ENCODE peak calls at places on chromosomes 5 and 9, in four cellular contexts. V, K, B and L are unnamed samples. For H3K36me3, the result is how much of the 10 kb centered on the place peaks cover.

GRCh38 chr5:180605554-180606214 is 14.4 kb upstream of the SCGB3A1 start:
- DNase-seq in V (no peak), K (no peak), B (peak), L (peak)

GRCh38 chr5:142506046-142506445 is 179.8 kb downstream of the FGF1 start:
- DNase-seq in V (no peak), K (no peak), B (no peak), L (no peak)

GRCh38 chr5:53446908-53447307 is 33.5 kb upstream of the FST start:
- DNase-seq in V (no peak), K (no peak), B (no peak), L (no peak)

GRCh38 chr9:2800385-2801179 is 43.3 kb downstream of the PUM3 start:
- DNase-seq in V (no peak), K (no peak), B (no peak), L (no peak)

GRCh38 chr5:143352691-143353090 is 50.8 kb downstream of the NR3C1 start:
- DNase-seq in V (no peak), K (no peak), B (peak), L (peak)

GRCh38 chr5:139104577-139105271 is 93.4 kb downstream of the SIL1 start:
- DNase-seq in V (peak), K (peak), B (no peak), L (no peak)

GRCh38 chr9:99361827-99362226 is 139.7 kb downstream of the SEC61B start:
- DNase-seq in V (no peak), K (no peak), B (no peak), L (no peak)

GRCh38 chr5:170338272-170338671 is 40.7 kb upstream of the LCP2 start:
- DNase-seq in V (no peak), K (no peak), B (no peak), L (no peak)

GRCh38 chr5:35838370-35839042 is 18.2 kb upstream of the IL7R start:
- DNase-seq in V (no peak), K (no peak), B (no peak), L (no peak)

GRCh38 chr5:111942214-111942613 is 185.2 kb upstream of the NREP start:
- DNase-seq in V (no peak), K (no peak), B (no peak), L (no peak)

GRCh38 chr5:139492700-139493192 is 10.2 kb upstream of the STING1 start:
- DNase-seq in V (no peak), K (no peak), B (no peak), L (no peak)

GRCh38 chr5:150289551-150290390 is at the start of gene CAMK2A:
- DNase-seq in V (no peak), K (no peak), B (no peak), L (no peak)

GRCh38 chr5:180960209-180960608 is 28.4 kb upstream of the BTNL3 start:
- DNase-seq in V (no peak), K (no peak), B (no peak), L (no peak)

GRCh38 chr5:102867999-102868662 is 113.0 kb downstream of the PAM start:
- DNase-seq in V (no peak), K (no peak), B (no peak), L (no peak)

GRCh38 chr5:139443766-139444473 is 4.6 kb upstream of the DNAJC18 start:
- DNase-seq in V (no peak), K (no peak), B (peak), L (peak)

GRCh38 chr9:89436326-89436725 is 61.6 kb downstream of the SEMA4D start:
- DNase-seq in V (no peak), K (no peak), B (no peak), L (no peak)

GRCh38 chr5:150412319-150413175 is at the start of gene CD74:
- DNase-seq in V (peak), K (peak), B (peak), L (peak)

GRCh38 chr5:55599148-55600050 is 64.6 kb upstream of the PLPP1 start:
- DNase-seq in V (peak), K (no peak), B (no peak), L (no peak)

GRCh38 chr5:60101561-60101960 is 208.0 kb upstream of the PDE4D start:
- DNase-seq in V (no peak), K (no peak), B (no peak), L (no peak)

GRCh38 chr5:135398160-135398854 is 724 bp downstream of the MACROH2A1 start:
- DNase-seq in V (no peak), K (no peak), B (peak), L (peak)

GRCh38 chr5:71573611-71574010 is 13.5 kb upstream of the MCCC2 start:
- DNase-seq in V (no peak), K (no peak), B (no peak), L (no peak)

GRCh38 chr9:16884952-16885513 is 14.6 kb upstream of the BNC2 start:
- DNase-seq in V (no peak), K (no peak), B (no peak), L (no peak)

GRCh38 chr9:132857031-132857430 is 21.1 kb downstream of the AK8 start:
- DNase-seq in V (peak), K (peak), B (no peak), L (no peak)

GRCh38 chr9:224540-225520 is 10.2 kb downstream of the DOCK8 start:
- DNase-seq in V (no peak), K (no peak), B (no peak), L (no peak)

GRCh38 chr9:27125936-27126335 is 16.9 kb downstream of the TEK start:
- DNase-seq in V (no peak), K (no peak), B (no peak), L (no peak)

GRCh38 chr5:145101246-145101645 is 733.9 kb downstream of the PRELID2 start:
- DNase-seq in V (no peak), K (no peak), B (no peak), L (no peak)

GRCh38 chr5:9924614-9925013 is 294.5 kb upstream of the TAS2R1 start:
- DNase-seq in V (no peak), K (no peak), B (no peak), L (no peak)

GRCh38 chr9:99623780-99624364 is 197.8 kb upstream of the NR4A3 start:
- DNase-seq in V (no peak), K (no peak), B (no peak), L (no peak)

GRCh38 chr9:88578486-88579362 is 43.7 kb downstream of the NXNL2 start:
- DNase-seq in V (peak), K (peak), B (peak), L (peak)

DNA sequence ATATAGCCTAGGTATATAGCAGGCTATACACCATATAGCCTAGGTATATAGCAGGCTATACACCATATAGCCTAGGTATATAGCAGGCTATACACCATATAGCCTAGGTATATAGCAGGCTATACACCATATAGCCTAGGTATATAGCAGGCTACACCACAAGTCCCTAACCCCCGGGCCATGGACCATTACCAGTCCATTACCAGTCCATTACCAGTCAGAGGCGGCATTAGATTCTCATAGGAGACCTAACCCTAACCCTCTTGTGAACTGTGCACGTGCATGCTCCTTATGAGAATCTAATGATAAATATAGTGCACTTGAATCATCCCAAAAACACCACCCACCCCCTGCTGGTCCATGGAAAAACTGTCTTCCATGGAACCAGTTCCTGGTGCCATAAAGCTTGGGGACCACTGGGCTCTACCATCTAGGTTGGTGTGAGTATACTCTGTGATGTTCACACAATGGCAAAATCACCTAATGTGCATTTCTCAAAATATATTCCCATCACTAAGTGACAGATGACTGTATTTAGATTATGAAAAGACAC is 4.7 kb downstream of the PLIN2 start:
- DNase-seq in V (no peak), K (no peak), B (no peak), L (no peak)
- H3K36me3 ChIP-seq in V (under half), K (under half), B (under half), L (under half)

GRCh38 chr9:110543631-110544051 is 35.9 kb downstream of the SVEP1 start:
- DNase-seq in V (no peak), K (no peak), B (no peak), L (no peak)

GRCh38 chr9:110546411-110546871 is 33.1 kb downstream of the SVEP1 start:
- DNase-seq in V (no peak), K (no peak), B (no peak), L (no peak)

GRCh38 chr9:110541950-110542349 is 37.6 kb downstream of the SVEP1 start:
- DNase-seq in V (no peak), K (no peak), B (no peak), L (no peak)

GRCh38 chr9:110545705-110546104 is 33.8 kb downstream of the SVEP1 start:
- DNase-seq in V (no peak), K (no peak), B (no peak), L (no peak)
- H3K27ac ChIP-seq in V (peak), K (no peak), B (no peak), L (no peak)

GRCh38 chr5:177510567-177511053 is 984 bp upstream of the DOK3 start:
- DNase-seq in V (no peak), K (no peak), B (no peak), L (no peak)
- H3K4me3 ChIP-seq in V (no peak), K (no peak), B (no peak), L (no peak)

DNA sequence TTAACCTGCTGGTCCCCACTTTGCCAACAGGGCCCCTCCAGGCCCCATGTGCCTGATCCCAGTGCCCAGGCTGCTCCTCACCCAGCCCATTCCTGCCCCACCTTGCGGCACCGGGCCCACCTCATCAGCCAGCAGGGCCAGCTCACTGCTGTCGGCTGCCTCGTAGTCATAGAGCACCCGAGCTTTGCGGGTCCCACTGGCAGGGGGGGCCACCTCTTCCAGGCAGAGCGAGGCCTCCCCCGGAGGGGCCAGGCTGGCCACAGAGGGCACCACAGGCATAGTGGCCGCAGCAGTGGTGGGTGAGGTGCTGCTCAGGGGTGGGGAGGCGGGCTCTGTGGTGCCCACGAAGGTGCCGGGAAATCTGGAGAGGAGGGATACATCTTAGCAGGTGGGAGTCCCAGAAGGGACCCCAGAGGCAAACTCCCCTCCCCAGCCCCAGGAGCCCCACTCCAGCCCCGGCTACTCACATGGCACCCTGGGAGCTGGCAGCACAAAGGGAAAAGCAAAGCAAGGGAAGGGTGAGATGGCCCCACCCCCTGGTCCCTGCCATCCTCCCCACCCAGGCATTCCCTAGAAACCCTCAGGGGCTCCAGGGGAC is 19.0 kb downstream of the SH3GLB2 start:
- DNase-seq in V (no peak), K (no peak), B (no peak), L (no peak)
- H3K36me3 ChIP-seq in V (under half), K (under half), B (under half), L (under half)

GRCh38 chr5:176934309-176934930 is 35.3 kb upstream of the HK3 start:
- DNase-seq in V (no peak), K (no peak), B (no peak), L (no peak)
- H3K27ac ChIP-seq in V (no peak), K (no peak), B (no peak), L (no peak)

DNA sequence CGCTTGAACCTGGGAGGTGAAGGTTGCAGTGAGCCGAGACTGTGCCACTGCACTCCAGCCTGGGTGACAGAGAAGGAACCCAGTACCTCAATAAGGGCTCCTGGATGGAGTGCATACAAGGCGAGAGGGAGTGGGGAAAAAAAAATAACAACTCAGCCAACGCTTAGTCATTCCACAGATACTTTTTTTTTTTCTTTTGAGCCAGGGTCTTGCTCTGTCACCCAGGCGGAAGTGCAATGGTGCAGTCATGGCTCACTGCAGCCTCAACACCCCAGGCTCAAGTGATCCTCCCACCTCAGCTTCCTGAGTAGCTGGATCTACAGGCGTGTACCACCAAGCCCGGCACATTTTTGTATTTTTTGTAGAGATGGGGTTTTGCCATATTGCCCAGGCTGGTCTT is 59.5 kb upstream of the GGTA1 start:
- DNase-seq in V (no peak), K (no peak), B (no peak), L (no peak)
- H3K4me3 ChIP-seq in V (no peak), K (no peak), B (no peak), L (no peak)

GRCh38 chr5:131659290-131659689 is 24.3 kb upstream of the RAPGEF6 start:
- DNase-seq in V (no peak), K (no peak), B (no peak), L (no peak)

GRCh38 chr5:131659841-131660240 is 24.8 kb upstream of the RAPGEF6 start:
- DNase-seq in V (no peak), K (no peak), B (no peak), L (no peak)

GRCh38 chr5:131661931-131662330 is 26.9 kb upstream of the RAPGEF6 start:
- DNase-seq in V (no peak), K (no peak), B (no peak), L (no peak)

DNA sequence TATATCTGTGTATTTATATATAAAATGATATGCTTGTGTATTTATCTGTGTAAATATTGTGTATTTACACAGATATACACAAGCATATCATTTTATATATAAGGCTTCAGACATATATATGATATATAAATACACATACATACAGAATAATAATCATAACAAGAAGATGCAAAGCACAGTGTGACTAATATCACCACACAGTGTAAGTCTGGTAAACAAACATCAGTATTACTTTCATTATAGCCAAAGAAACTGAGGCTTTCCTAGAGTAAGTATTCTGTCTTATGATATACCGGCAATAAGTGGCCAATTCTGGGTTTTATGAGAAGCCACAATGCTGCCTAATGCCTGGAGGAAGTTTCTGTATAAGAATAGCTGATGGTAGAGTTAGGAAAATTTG is 29.9 kb upstream of the RAPGEF6 start:
- DNase-seq in V (no peak), K (no peak), B (no peak), L (no peak)
- H3K36me3 ChIP-seq in V (under half), K (under half), B (under half), L (under half)

DNA sequence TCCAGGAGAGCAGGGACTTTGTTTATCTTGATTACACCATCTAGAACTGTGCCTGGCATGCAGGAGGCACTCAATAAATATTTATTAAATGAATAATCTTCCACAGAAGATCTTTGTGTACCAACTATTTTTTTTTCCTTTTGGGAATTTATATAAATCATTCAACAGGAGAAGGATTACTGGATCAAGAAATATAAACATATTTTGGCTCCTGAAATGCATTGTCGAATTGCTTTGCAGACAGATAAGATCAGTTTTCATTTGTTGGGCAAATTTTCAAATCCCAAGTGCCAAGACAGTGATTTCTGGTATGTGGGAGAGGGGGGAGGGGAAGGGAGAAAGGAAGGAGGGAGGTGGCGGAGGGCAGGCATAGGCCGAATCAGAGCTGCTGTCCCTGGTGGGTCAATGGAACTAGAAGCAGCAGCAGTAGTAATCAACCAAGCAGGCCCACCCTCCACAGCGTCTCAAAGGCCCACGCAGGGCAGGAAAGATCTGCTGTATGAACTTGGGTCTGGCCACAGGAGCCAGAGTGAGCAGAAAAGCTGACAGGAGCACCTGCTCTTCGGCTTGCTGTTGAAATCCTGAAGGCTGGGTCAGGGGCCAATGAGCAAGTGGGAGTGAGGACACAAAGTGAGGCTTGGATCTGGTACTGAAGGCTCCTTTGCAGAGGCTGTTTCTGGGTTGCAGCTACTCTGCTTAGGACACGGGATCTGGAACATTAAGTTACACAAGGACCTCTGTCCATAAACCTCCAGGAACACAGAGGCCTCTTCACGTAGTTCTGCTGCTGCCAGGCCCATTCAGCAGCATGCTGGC is 15.8 kb upstream of the TRAF1 start:
- DNase-seq in V (no peak), K (no peak), B (no peak), L (no peak)
- H3K27ac ChIP-seq in V (peak), K (peak), B (no peak), L (no peak)

DNA sequence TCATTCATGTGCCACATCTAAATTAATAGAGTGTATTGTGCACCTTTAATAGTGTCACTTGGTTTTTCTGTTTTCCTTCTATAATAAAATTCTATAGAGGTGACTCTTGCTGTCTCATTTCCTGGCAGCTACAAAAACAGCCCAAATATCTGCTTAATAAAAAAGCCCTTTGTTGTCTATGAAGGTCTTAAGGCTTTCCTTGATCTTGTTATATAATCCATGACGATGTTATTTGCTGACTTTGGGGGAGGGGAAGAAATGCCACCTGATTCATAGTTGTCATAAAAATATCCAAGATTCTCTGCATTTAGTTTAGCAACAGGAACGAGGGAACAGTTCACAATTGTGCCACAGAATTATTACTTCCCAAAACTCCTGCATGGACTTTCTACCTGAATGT is 31.3 kb downstream of the CPEB4 start:
- DNase-seq in V (no peak), K (no peak), B (no peak), L (no peak)
- H3K4me3 ChIP-seq in V (no peak), K (no peak), B (no peak), L (peak)